ENCODE peak calls at places on chromosomes 11 and 22, in four cellular contexts. One of them, this sample, is unnamed.

GRCh38 chr11:118342503-118343161 is at the start of gene CD3D:
- DNase-seq in cardiac muscle cell: no peak
- DNase-seq in body of pancreas: no peak
- DNase-seq in kidney: no peak
- DNase-seq in this sample: no peak

GRCh38 chr11:122742350-122742749 is 86.8 kb downstream of the UBASH3B start:
- DNase-seq in kidney: no peak
- DNase-seq in cardiac muscle cell: no peak
- DNase-seq in body of pancreas: no peak
- DNase-seq in this sample: no peak

GRCh38 chr11:65473275-65473860 is 25.5 kb upstream of the MALAT1 start:
- DNase-seq in body of pancreas: no peak
- DNase-seq in cardiac muscle cell: no peak
- DNase-seq in kidney: peak; percentile 9
- DNase-seq in this sample: no peak

GRCh38 chr11:132770802-132771545 is 761.3 kb downstream of the OPCML start:
- DNase-seq in cardiac muscle cell: no peak
- DNase-seq in kidney: no peak
- DNase-seq in body of pancreas: no peak
- DNase-seq in this sample: peak; percentile 82

GRCh38 chr11:62025429-62026105 is 58.1 kb upstream of the FTH1 start:
- DNase-seq in kidney: peak; percentile 77
- DNase-seq in body of pancreas: peak; percentile 68
- DNase-seq in cardiac muscle cell: no peak
- DNase-seq in this sample: no peak

GRCh38 chr11:110088535-110089344 is 4.5 kb upstream of the ZC3H12C start:
- DNase-seq in cardiac muscle cell: no peak
- DNase-seq in kidney: no peak
- DNase-seq in body of pancreas: no peak
- DNase-seq in this sample: no peak

GRCh38 chr11:42232655-42233054 is 773.2 kb upstream of the LRRC4C start:
- DNase-seq in cardiac muscle cell: no peak
- DNase-seq in kidney: no peak
- DNase-seq in body of pancreas: no peak
- DNase-seq in this sample: no peak

GRCh38 chr22:37607912-37608476 is 640 bp upstream of the GGA1 start:
- DNase-seq in kidney: no peak
- DNase-seq in body of pancreas: no peak
- DNase-seq in cardiac muscle cell: no peak
- DNase-seq in this sample: no peak

GRCh38 chr11:84384637-84385227 is 1098.6 kb upstream of the CCDC90B start:
- DNase-seq in kidney: no peak
- DNase-seq in cardiac muscle cell: peak; percentile 62
- DNase-seq in body of pancreas: peak; percentile 60
- DNase-seq in this sample: peak; percentile 47

GRCh38 chr11:65452806-65453490 is 30.4 kb downstream of the NEAT1 start:
- DNase-seq in kidney: peak; percentile 52
- DNase-seq in body of pancreas: no peak
- DNase-seq in cardiac muscle cell: no peak
- DNase-seq in this sample: no peak

GRCh38 chr11:15886866-15887265 is 469.5 kb downstream of the SOX6 start:
- DNase-seq in body of pancreas: no peak
- DNase-seq in cardiac muscle cell: no peak
- DNase-seq in kidney: no peak
- DNase-seq in this sample: no peak

GRCh38 chr22:23753371-23753770 is 854 bp downstream of the VPREB3 start:
- DNase-seq in kidney: no peak
- DNase-seq in body of pancreas: no peak
- DNase-seq in cardiac muscle cell: no peak
- DNase-seq in this sample: no peak

GRCh38 chr11:8035225-8035846 is 45.7 kb upstream of the TUB start:
- DNase-seq in body of pancreas: no peak
- DNase-seq in cardiac muscle cell: no peak
- DNase-seq in kidney: no peak
- DNase-seq in this sample: no peak

GRCh38 chr22:19959043-19959586 is 17.5 kb upstream of the TXNRD2 start:
- DNase-seq in body of pancreas: peak; percentile 80
- DNase-seq in cardiac muscle cell: peak; percentile 99
- DNase-seq in kidney: peak; percentile 96
- DNase-seq in this sample: peak; percentile 62

GRCh38 chr11:111945198-111945597 is 8.1 kb downstream of the DIXDC1 start:
- DNase-seq in cardiac muscle cell: no peak
- DNase-seq in kidney: no peak
- DNase-seq in body of pancreas: no peak
- DNase-seq in this sample: no peak

GRCh38 chr22:46229701-46230100 is 20.4 kb downstream of the CDPF1 start:
- DNase-seq in body of pancreas: no peak
- DNase-seq in cardiac muscle cell: no peak
- DNase-seq in kidney: no peak
- DNase-seq in this sample: no peak

GRCh38 chr11:127640822-127641485 is 640.4 kb upstream of the KIRREL3 start:
- DNase-seq in body of pancreas: no peak
- DNase-seq in kidney: no peak
- DNase-seq in cardiac muscle cell: no peak
- DNase-seq in this sample: no peak

GRCh38 chr22:46280999-46281623 is 13.3 kb downstream of the TTC38 start:
- DNase-seq in body of pancreas: no peak
- DNase-seq in cardiac muscle cell: no peak
- DNase-seq in kidney: no peak
- DNase-seq in this sample: no peak

GRCh38 chr11:119055901-119056300 is 1.1 kb downstream of the HYOU1 start:
- DNase-seq in body of pancreas: no peak
- DNase-seq in cardiac muscle cell: no peak
- DNase-seq in kidney: no peak
- DNase-seq in this sample: no peak

GRCh38 chr11:65695459-65696241 is 16.4 kb upstream of the KAT5 start:
- DNase-seq in cardiac muscle cell: no peak
- DNase-seq in body of pancreas: peak; percentile 82
- DNase-seq in kidney: peak; percentile 83
- DNase-seq in this sample: no peak

GRCh38 chr11:30125461-30125860 is 105.4 kb upstream of the FSHB start:
- DNase-seq in body of pancreas: no peak
- DNase-seq in kidney: no peak
- DNase-seq in cardiac muscle cell: no peak
- DNase-seq in this sample: no peak

GRCh38 chr11:61488651-61489291 is 19.8 kb upstream of the LRRC10B start:
- DNase-seq in cardiac muscle cell: peak; percentile 42
- DNase-seq in body of pancreas: peak; percentile 81
- DNase-seq in kidney: peak; percentile 93
- DNase-seq in this sample: peak; percentile 83

GRCh38 chr11:65391007-65391406 is 4.6 kb downstream of the FRMD8 start:
- DNase-seq in kidney: no peak
- DNase-seq in body of pancreas: no peak
- DNase-seq in cardiac muscle cell: no peak
- DNase-seq in this sample: no peak

GRCh38 chr11:111557425-111558111 is 17.0 kb downstream of the LAYN start:
- DNase-seq in cardiac muscle cell: no peak
- DNase-seq in body of pancreas: no peak
- DNase-seq in kidney: no peak
- DNase-seq in this sample: no peak

GRCh38 chr11:69718147-69718546 is 14.3 kb upstream of the FGF19 start:
- DNase-seq in kidney: no peak
- DNase-seq in body of pancreas: no peak
- DNase-seq in cardiac muscle cell: peak; percentile 82
- DNase-seq in this sample: peak; percentile 94

GRCh38 chr11:24704716-24705115 is 207.9 kb downstream of the LUZP2 start:
- DNase-seq in kidney: no peak
- DNase-seq in cardiac muscle cell: no peak
- DNase-seq in body of pancreas: no peak
- DNase-seq in this sample: no peak

GRCh38 chr11:62186195-62186594 is 3.8 kb upstream of the SCGB1D1 start:
- DNase-seq in body of pancreas: no peak
- DNase-seq in cardiac muscle cell: no peak
- DNase-seq in kidney: no peak
- DNase-seq in this sample: no peak

GRCh38 chr11:14411818-14412217 is 52.8 kb upstream of the RRAS2 start:
- DNase-seq in cardiac muscle cell: no peak
- DNase-seq in kidney: no peak
- DNase-seq in body of pancreas: no peak
- DNase-seq in this sample: no peak

GRCh38 chr11:130670200-130670599 is 221.8 kb downstream of the ADAMTS15 start:
- DNase-seq in cardiac muscle cell: no peak
- DNase-seq in body of pancreas: no peak
- DNase-seq in kidney: no peak
- DNase-seq in this sample: no peak

GRCh38 chr11:130666781-130667251 is 218.4 kb downstream of the ADAMTS15 start:
- DNase-seq in cardiac muscle cell: no peak
- DNase-seq in kidney: no peak
- DNase-seq in body of pancreas: no peak
- DNase-seq in this sample: no peak

GRCh38 chr11:130672911-130673310 is 224.5 kb downstream of the ADAMTS15 start:
- DNase-seq in body of pancreas: peak; percentile 46
- DNase-seq in kidney: peak; percentile 81
- DNase-seq in cardiac muscle cell: no peak
- DNase-seq in this sample: no peak

GRCh38 chr11:130671801-130672700 is 223.6 kb downstream of the ADAMTS15 start:
- DNase-seq in body of pancreas: peak; percentile 66
- DNase-seq in cardiac muscle cell: peak; percentile 24
- DNase-seq in kidney: peak; percentile 79
- DNase-seq in this sample: no peak

DNA sequence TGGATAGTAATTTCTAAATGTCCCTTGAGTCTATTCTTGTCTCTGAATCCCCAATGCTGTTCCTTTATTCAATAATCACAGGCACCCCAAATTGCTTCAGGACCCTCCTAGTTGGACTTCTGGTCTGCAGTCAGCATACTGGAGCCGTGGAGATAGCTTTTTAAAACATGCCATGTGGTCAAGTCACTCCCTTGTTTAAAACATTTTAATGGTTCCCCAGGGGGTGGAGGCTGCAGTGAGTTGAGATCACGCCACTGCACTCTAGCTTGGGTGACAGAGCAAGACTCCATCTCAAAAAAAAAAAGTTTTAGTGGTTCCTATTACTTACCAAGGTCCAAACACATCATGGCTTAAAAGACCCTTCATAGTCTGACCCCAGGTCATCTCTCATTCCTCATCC is 220.3 kb downstream of the ADAMTS15 start:
- DNase-seq in cardiac muscle cell: no peak
- DNase-seq in kidney: no peak
- DNase-seq in body of pancreas: no peak
- DNase-seq in this sample: no peak
- TF ChIP-seq CTCF in cardiac muscle cell: no peak
- TF ChIP-seq CTCF in kidney: no peak
- TF ChIP-seq CTCF in body of pancreas: no peak
- TF ChIP-seq CTCF in this sample: no peak

GRCh38 chr22:32858957-32859356 is 57.5 kb downstream of the TIMP3 start:
- DNase-seq in kidney: no peak
- DNase-seq in cardiac muscle cell: no peak
- DNase-seq in body of pancreas: no peak
- DNase-seq in this sample: no peak
- H3K36me3 ChIP-seq in kidney: peaks cover 28% of the 10 kb centered on the region
- H3K36me3 ChIP-seq in cardiac muscle cell: peaks cover 16% of the 10 kb centered on the region
- H3K36me3 ChIP-seq in body of pancreas: no peaks in the 10 kb centered on the region
- H3K36me3 ChIP-seq in this sample: no peaks in the 10 kb centered on the region

GRCh38 chr22:35431483-35432205 is 31.7 kb downstream of the MCM5 start:
- DNase-seq in cardiac muscle cell: no peak
- DNase-seq in kidney: peak; percentile 15
- DNase-seq in body of pancreas: no peak
- DNase-seq in this sample: no peak
- TF ChIP-seq CTCF in cardiac muscle cell: no peak
- TF ChIP-seq CTCF in kidney: no peak
- TF ChIP-seq CTCF in body of pancreas: no peak
- TF ChIP-seq CTCF in this sample: no peak

DNA sequence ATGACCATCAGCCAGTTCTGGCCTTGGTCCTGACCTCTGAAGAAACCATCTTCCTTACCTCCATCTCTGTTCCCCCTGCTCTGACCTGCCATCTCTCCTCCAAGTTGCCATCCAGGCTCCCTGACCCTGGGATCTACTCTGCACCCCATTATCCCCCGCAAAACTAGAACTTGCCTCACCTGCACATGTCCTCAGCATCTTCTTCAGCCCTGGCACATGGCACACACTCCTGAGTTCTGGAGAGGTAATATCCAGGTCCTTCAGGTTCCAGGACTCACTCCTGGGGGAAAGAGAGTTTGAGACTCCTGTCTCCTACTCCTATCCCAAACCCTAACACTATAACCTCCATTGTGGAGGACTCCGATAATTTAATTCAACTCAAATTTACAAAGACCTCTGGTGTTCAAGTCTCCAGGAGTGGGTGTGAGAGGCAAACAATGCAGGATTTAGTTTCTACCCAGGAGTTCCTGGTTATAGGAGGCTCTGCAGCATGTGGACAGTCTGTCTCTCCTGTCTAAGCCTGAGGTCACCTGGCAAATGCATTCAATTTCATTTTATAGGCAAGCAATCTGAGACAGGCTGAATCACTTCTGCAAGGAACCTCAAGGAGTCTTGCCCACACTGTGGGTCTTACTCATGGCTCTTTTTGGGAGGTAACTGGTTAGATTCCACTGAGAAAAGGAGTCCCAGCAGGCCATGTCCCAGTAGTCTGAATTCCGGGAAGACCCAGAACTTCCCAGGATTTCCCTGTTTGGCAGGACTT is 7.3 kb downstream of the TRIM21 start:
- DNase-seq in cardiac muscle cell: no peak
- DNase-seq in body of pancreas: no peak
- DNase-seq in kidney: no peak
- DNase-seq in this sample: no peak
- H3K36me3 ChIP-seq in cardiac muscle cell: no peaks in the 10 kb centered on the region
- H3K36me3 ChIP-seq in body of pancreas: no peaks in the 10 kb centered on the region
- H3K36me3 ChIP-seq in kidney: peaks cover 26% of the 10 kb centered on the region
- H3K36me3 ChIP-seq in this sample: no peaks in the 10 kb centered on the region

GRCh38 chr11:95531116-95531515 is 258.5 kb downstream of the FAM76B start:
- DNase-seq in kidney: no peak
- DNase-seq in body of pancreas: no peak
- DNase-seq in cardiac muscle cell: no peak
- DNase-seq in this sample: no peak
- TF ChIP-seq CTCF in kidney: no peak
- TF ChIP-seq CTCF in body of pancreas: no peak
- TF ChIP-seq CTCF in cardiac muscle cell: no peak
- TF ChIP-seq CTCF in this sample: no peak

GRCh38 chr11:880447-880846 is 30.2 kb downstream of the CHID1 start:
- DNase-seq in cardiac muscle cell: no peak
- DNase-seq in kidney: no peak
- DNase-seq in body of pancreas: no peak
- DNase-seq in this sample: no peak
- H3K36me3 ChIP-seq in cardiac muscle cell: peaks cover 3% of the 10 kb centered on the region
- H3K36me3 ChIP-seq in kidney: no peaks in the 10 kb centered on the region
- H3K36me3 ChIP-seq in body of pancreas: no peaks in the 10 kb centered on the region
- H3K36me3 ChIP-seq in this sample: peaks cover 49% of the 10 kb centered on the region

GRCh38 chr11:31997955-31998354 is 92.9 kb upstream of the RCN1 start:
- DNase-seq in body of pancreas: no peak
- DNase-seq in cardiac muscle cell: no peak
- DNase-seq in kidney: no peak
- DNase-seq in this sample: no peak
- TF ChIP-seq CTCF in body of pancreas: no peak
- TF ChIP-seq CTCF in cardiac muscle cell: no peak
- TF ChIP-seq CTCF in kidney: no peak
- TF ChIP-seq CTCF in this sample: no peak

This sample was measured in WERI-Rb-1.